ENCODE peak calls at places on chromosome 2, in seven cellular contexts. One of them, this sample, is unnamed.

GRCh38 chr2:28469947-28470585 is 25.8 kb upstream of the PLB1 start:
- DNase-seq in body of pancreas: no peak
- DNase-seq in NCI-H2081: no peak
- DNase-seq in Calu3: no peak
- DNase-seq in globus pallidus: no peak
- DNase-seq in NCI-H1105 treated with DMSO at 0.1 percent for 48 hours: no peak
- DNase-seq in GM23248: no peak
- DNase-seq in this sample: no peak

GRCh38 chr2:219521066-219521880 is 7.0 kb downstream of the ASIC4 start:
- DNase-seq in globus pallidus: no peak
- DNase-seq in GM23248: peak; percentile 84
- DNase-seq in NCI-H1105 treated with DMSO at 0.1 percent for 48 hours: peak; percentile 16
- DNase-seq in body of pancreas: peak; percentile 39
- DNase-seq in NCI-H2081: no peak
- DNase-seq in Calu3: peak; percentile 66
- DNase-seq in this sample: no peak

GRCh38 chr2:164831180-164831579 is 10.4 kb downstream of the COBLL1 start:
- DNase-seq in NCI-H2081: no peak
- DNase-seq in NCI-H1105 treated with DMSO at 0.1 percent for 48 hours: no peak
- DNase-seq in body of pancreas: no peak
- DNase-seq in GM23248: no peak
- DNase-seq in globus pallidus: no peak
- DNase-seq in Calu3: no peak
- DNase-seq in this sample: no peak

GRCh38 chr2:216086207-216086893 is 4.6 kb downstream of the TMEM169 start:
- DNase-seq in Calu3: no peak
- DNase-seq in NCI-H1105 treated with DMSO at 0.1 percent for 48 hours: no peak
- DNase-seq in globus pallidus: no peak
- DNase-seq in GM23248: no peak
- DNase-seq in body of pancreas: no peak
- DNase-seq in NCI-H2081: no peak
- DNase-seq in this sample: no peak

GRCh38 chr2:74138219-74138951 is 9.3 kb downstream of the BOLA3 start:
- DNase-seq in NCI-H1105 treated with DMSO at 0.1 percent for 48 hours: no peak
- DNase-seq in Calu3: no peak
- DNase-seq in globus pallidus: no peak
- DNase-seq in GM23248: no peak
- DNase-seq in body of pancreas: no peak
- DNase-seq in NCI-H2081: no peak
- DNase-seq in this sample: no peak

GRCh38 chr2:15670981-15671380 is 79.3 kb downstream of the DDX1 start:
- DNase-seq in Calu3: no peak
- DNase-seq in NCI-H1105 treated with DMSO at 0.1 percent for 48 hours: no peak
- DNase-seq in GM23248: no peak
- DNase-seq in body of pancreas: no peak
- DNase-seq in NCI-H2081: no peak
- DNase-seq in globus pallidus: no peak
- DNase-seq in this sample: no peak

GRCh38 chr2:169946092-169946491 is 118.8 kb downstream of the UBR3 start:
- DNase-seq in NCI-H1105 treated with DMSO at 0.1 percent for 48 hours: no peak
- DNase-seq in body of pancreas: no peak
- DNase-seq in GM23248: no peak
- DNase-seq in Calu3: no peak
- DNase-seq in globus pallidus: no peak
- DNase-seq in NCI-H2081: no peak
- DNase-seq in this sample: no peak

GRCh38 chr2:68831688-68832087 is 39.5 kb downstream of the BMP10 start:
- DNase-seq in Calu3: no peak
- DNase-seq in body of pancreas: no peak
- DNase-seq in NCI-H1105 treated with DMSO at 0.1 percent for 48 hours: no peak
- DNase-seq in NCI-H2081: no peak
- DNase-seq in globus pallidus: no peak
- DNase-seq in GM23248: peak; percentile 63
- DNase-seq in this sample: no peak

GRCh38 chr2:219273887-219274391 is 5.2 kb upstream of the DNAJB2 start:
- DNase-seq in NCI-H2081: no peak
- DNase-seq in NCI-H1105 treated with DMSO at 0.1 percent for 48 hours: no peak
- DNase-seq in body of pancreas: no peak
- DNase-seq in globus pallidus: no peak
- DNase-seq in Calu3: peak; percentile 89
- DNase-seq in GM23248: peak; percentile 74
- DNase-seq in this sample: peak; percentile 36

GRCh38 chr2:157508676-157509075 is 64.8 kb upstream of the CYTIP start:
- DNase-seq in Calu3: no peak
- DNase-seq in body of pancreas: no peak
- DNase-seq in globus pallidus: no peak
- DNase-seq in NCI-H1105 treated with DMSO at 0.1 percent for 48 hours: no peak
- DNase-seq in GM23248: no peak
- DNase-seq in NCI-H2081: no peak
- DNase-seq in this sample: no peak

GRCh38 chr2:238722181-238722580 is 125.7 kb upstream of the TWIST2 start:
- DNase-seq in GM23248: no peak
- DNase-seq in Calu3: no peak
- DNase-seq in NCI-H2081: no peak
- DNase-seq in globus pallidus: no peak
- DNase-seq in body of pancreas: no peak
- DNase-seq in NCI-H1105 treated with DMSO at 0.1 percent for 48 hours: no peak
- DNase-seq in this sample: no peak

GRCh38 chr2:112954364-112954763 is 23.4 kb upstream of the IL36G start:
- DNase-seq in body of pancreas: no peak
- DNase-seq in globus pallidus: no peak
- DNase-seq in NCI-H2081: no peak
- DNase-seq in Calu3: no peak
- DNase-seq in GM23248: no peak
- DNase-seq in NCI-H1105 treated with DMSO at 0.1 percent for 48 hours: no peak
- DNase-seq in this sample: no peak

GRCh38 chr2:224111576-224111975 is 72.5 kb upstream of the SERPINE2 start:
- DNase-seq in GM23248: peak; percentile 80
- DNase-seq in NCI-H1105 treated with DMSO at 0.1 percent for 48 hours: no peak
- DNase-seq in NCI-H2081: no peak
- DNase-seq in body of pancreas: no peak
- DNase-seq in Calu3: no peak
- DNase-seq in globus pallidus: no peak
- DNase-seq in this sample: no peak

GRCh38 chr2:230601510-230601909 is 111.1 kb upstream of the CAB39 start:
- DNase-seq in NCI-H2081: no peak
- DNase-seq in body of pancreas: no peak
- DNase-seq in globus pallidus: no peak
- DNase-seq in NCI-H1105 treated with DMSO at 0.1 percent for 48 hours: no peak
- DNase-seq in Calu3: no peak
- DNase-seq in GM23248: no peak
- DNase-seq in this sample: no peak

GRCh38 chr2:51628953-51629352 is 597.0 kb upstream of the NRXN1 start:
- DNase-seq in NCI-H1105 treated with DMSO at 0.1 percent for 48 hours: no peak
- DNase-seq in body of pancreas: no peak
- DNase-seq in Calu3: no peak
- DNase-seq in globus pallidus: no peak
- DNase-seq in NCI-H2081: no peak
- DNase-seq in GM23248: no peak
- DNase-seq in this sample: no peak

GRCh38 chr2:179354739-179355537 is 90.3 kb upstream of the SESTD1 start:
- DNase-seq in NCI-H2081: no peak
- DNase-seq in body of pancreas: no peak
- DNase-seq in GM23248: peak; percentile 51
- DNase-seq in Calu3: no peak
- DNase-seq in globus pallidus: no peak
- DNase-seq in NCI-H1105 treated with DMSO at 0.1 percent for 48 hours: no peak
- DNase-seq in this sample: no peak

GRCh38 chr2:146527166-146527565 is 1317.7 kb upstream of the ACVR2A start:
- DNase-seq in body of pancreas: no peak
- DNase-seq in globus pallidus: no peak
- DNase-seq in NCI-H1105 treated with DMSO at 0.1 percent for 48 hours: no peak
- DNase-seq in GM23248: peak; percentile 28
- DNase-seq in NCI-H2081: no peak
- DNase-seq in Calu3: no peak
- DNase-seq in this sample: no peak

GRCh38 chr2:127050803-127051115 is 56.2 kb downstream of the BIN1 start:
- DNase-seq in NCI-H2081: no peak
- DNase-seq in globus pallidus: no peak
- DNase-seq in Calu3: no peak
- DNase-seq in body of pancreas: peak; percentile 13
- DNase-seq in GM23248: no peak
- DNase-seq in NCI-H1105 treated with DMSO at 0.1 percent for 48 hours: no peak
- DNase-seq in this sample: no peak

GRCh38 chr2:239114119-239114581 is 266.3 kb downstream of the TWIST2 start:
- DNase-seq in Calu3: no peak
- DNase-seq in NCI-H2081: no peak
- DNase-seq in globus pallidus: no peak
- DNase-seq in NCI-H1105 treated with DMSO at 0.1 percent for 48 hours: no peak
- DNase-seq in body of pancreas: peak; percentile 30
- DNase-seq in GM23248: peak; percentile 37
- DNase-seq in this sample: no peak

GRCh38 chr2:19738707-19739106 is 163.1 kb downstream of the TTC32 start:
- DNase-seq in NCI-H1105 treated with DMSO at 0.1 percent for 48 hours: no peak
- DNase-seq in Calu3: no peak
- DNase-seq in GM23248: peak; percentile 82
- DNase-seq in NCI-H2081: no peak
- DNase-seq in body of pancreas: peak; percentile 31
- DNase-seq in globus pallidus: no peak
- DNase-seq in this sample: no peak

GRCh38 chr2:62826141-62826540 is 120.6 kb downstream of the EHBP1 start:
- DNase-seq in NCI-H2081: no peak
- DNase-seq in NCI-H1105 treated with DMSO at 0.1 percent for 48 hours: no peak
- DNase-seq in GM23248: peak; percentile 25
- DNase-seq in globus pallidus: no peak
- DNase-seq in body of pancreas: no peak
- DNase-seq in Calu3: no peak
- DNase-seq in this sample: no peak

GRCh38 chr2:203685081-203685621 is 21.3 kb upstream of the CD28 start:
- DNase-seq in globus pallidus: no peak
- DNase-seq in NCI-H2081: no peak
- DNase-seq in GM23248: peak; percentile 94
- DNase-seq in Calu3: peak; percentile 30
- DNase-seq in NCI-H1105 treated with DMSO at 0.1 percent for 48 hours: no peak
- DNase-seq in body of pancreas: no peak
- DNase-seq in this sample: no peak

GRCh38 chr2:179264238-179265081 is at the start of gene SESTD1:
- DNase-seq in NCI-H2081: peak; percentile 64
- DNase-seq in globus pallidus: peak; percentile 77
- DNase-seq in NCI-H1105 treated with DMSO at 0.1 percent for 48 hours: peak; percentile 31
- DNase-seq in Calu3: peak; percentile 84
- DNase-seq in GM23248: peak; percentile 80
- DNase-seq in body of pancreas: peak; percentile 69
- DNase-seq in this sample: peak; percentile 28

GRCh38 chr2:174247474-174248186 is 702 bp downstream of the OLA1 start:
- DNase-seq in globus pallidus: no peak
- DNase-seq in body of pancreas: peak; percentile 49
- DNase-seq in Calu3: peak; percentile 27
- DNase-seq in NCI-H2081: no peak
- DNase-seq in NCI-H1105 treated with DMSO at 0.1 percent for 48 hours: no peak
- DNase-seq in GM23248: peak; percentile 49
- DNase-seq in this sample: peak; percentile 7

GRCh38 chr2:241273552-241273988 is 41.9 kb downstream of the HDLBP start:
- DNase-seq in NCI-H1105 treated with DMSO at 0.1 percent for 48 hours: no peak
- DNase-seq in body of pancreas: no peak
- DNase-seq in NCI-H2081: no peak
- DNase-seq in GM23248: peak; percentile 24
- DNase-seq in Calu3: no peak
- DNase-seq in globus pallidus: no peak
- DNase-seq in this sample: no peak

GRCh38 chr2:150601280-150602038 is 114.0 kb upstream of the RND3 start:
- DNase-seq in globus pallidus: no peak
- DNase-seq in body of pancreas: no peak
- DNase-seq in NCI-H2081: no peak
- DNase-seq in NCI-H1105 treated with DMSO at 0.1 percent for 48 hours: no peak
- DNase-seq in GM23248: peak; percentile 37
- DNase-seq in Calu3: no peak
- DNase-seq in this sample: peak; percentile 18